ENCODE peak calls at places on chromosomes 5 and 9, in four cellular contexts. I is H1, K is IMR-90, L is A549. H is an unnamed sample.

GRCh38 chr5:2334686-2335085 is 416.8 kb downstream of the IRX2 start:
- DNase-seq in I (no peak), L (no peak), K (no peak), H (no peak)

GRCh38 chr9:4680750-4681149 is 1.4 kb downstream of the CDC37L1 start:
- DNase-seq in I (no peak), K (peak; percentile 31), L (no peak), H (no peak)

GRCh38 chr5:79200573-79201183 is 35.3 kb upstream of the JMY start:
- DNase-seq in I (no peak), L (peak; percentile 56), K (peak; percentile 18), H (no peak)

GRCh38 chr5:115389799-115390382 is 93.4 kb upstream of the CCDC112 start:
- DNase-seq in I (peak; percentile 68), L (no peak), K (no peak), H (no peak)

GRCh38 chr5:37214550-37214949 is 34.6 kb downstream of the CPLANE1 start:
- DNase-seq in I (no peak), L (no peak), K (no peak), H (no peak)

GRCh38 chr5:98975223-98975622 is 46.4 kb upstream of the CHD1 start:
- DNase-seq in I (no peak), L (no peak), K (peak; percentile 9), H (no peak)

GRCh38 chr9:121026768-121027167 is 23.3 kb downstream of the C5 start:
- DNase-seq in K (no peak), L (no peak), I (no peak), H (no peak)

GRCh38 chr5:135738564-135738875 is 95.9 kb upstream of the SLC25A48 start:
- DNase-seq in K (no peak), I (no peak), L (no peak), H (no peak)

GRCh38 chr5:135439426-135440205 is 7.5 kb downstream of the DCANP1 start:
- DNase-seq in I (no peak), K (no peak), L (no peak), H (no peak)

GRCh38 chr9:86766912-86767311 is 180.4 kb downstream of the GAS1 start:
- DNase-seq in I (peak; percentile 7), L (no peak), K (peak; percentile 89), H (no peak)

GRCh38 chr9:14348241-14349140 is 34.5 kb upstream of the NFIB start:
- DNase-seq in L (no peak), I (no peak), K (no peak), H (no peak)

GRCh38 chr5:165620394-165620793 is 2115.0 kb downstream of the MAT2B start:
- DNase-seq in L (no peak), I (no peak), K (peak; percentile 93), H (no peak)

GRCh38 chr5:1897816-1898450 is 15.2 kb upstream of the IRX4 start:
- DNase-seq in I (no peak), L (no peak), K (no peak), H (no peak)

GRCh38 chr5:36079200-36079761 is 12.6 kb upstream of the UGT3A2 start:
- DNase-seq in I (peak; percentile 47), L (peak; percentile 55), K (peak; percentile 44), H (peak; percentile 11)

GRCh38 chr5:139391570-139392323 is 2.0 kb upstream of the MZB1 start:
- DNase-seq in L (peak; percentile 75), I (no peak), K (peak; percentile 28), H (no peak)

GRCh38 chr9:134670042-134670525 is 28.5 kb downstream of the COL5A1 start:
- DNase-seq in I (no peak), K (peak; percentile 94), L (peak; percentile 63), H (no peak)

GRCh38 chr9:4983541-4984165 is 1.4 kb upstream of the JAK2 start:
- DNase-seq in L (no peak), K (no peak), I (no peak), H (no peak)

GRCh38 chr5:42691413-42691861 is 65.2 kb upstream of the CCDC152 start:
- DNase-seq in I (no peak), L (no peak), K (peak; percentile 11), H (no peak)

GRCh38 chr5:45639038-45639437 is 57.1 kb downstream of the HCN1 start:
- DNase-seq in K (no peak), L (no peak), I (no peak), H (no peak)

GRCh38 chr5:178069909-178070308 is 43.4 kb upstream of the N4BP3 start:
- DNase-seq in I (no peak), K (peak; percentile 26), L (peak; percentile 36), H (no peak)

GRCh38 chr5:142512680-142513042 is 173.2 kb downstream of the FGF1 start:
- DNase-seq in L (no peak), K (peak; percentile 62), I (no peak), H (no peak)

GRCh38 chr9:8241201-8241600 is 441.6 kb upstream of the DMAC1 start:
- DNase-seq in I (no peak), L (no peak), K (no peak), H (no peak)

GRCh38 chr5:72268753-72269410 is 51.2 kb downstream of the MRPS27 start:
- DNase-seq in L (no peak), K (peak; percentile 43), I (peak; percentile 21), H (no peak)

GRCh38 chr5:73378070-73378469 is 70.5 kb downstream of the FOXD1 start:
- DNase-seq in L (no peak), K (peak; percentile 83), I (no peak), H (no peak)

GRCh38 chr9:10059044-10059443 is 553.8 kb downstream of the PTPRD start:
- DNase-seq in K (peak; percentile 28), I (no peak), L (no peak), H (no peak)

GRCh38 chr9:76905984-76906861 is at the start of gene PRUNE2:
- DNase-seq in L (no peak), I (peak; percentile 83), K (peak; percentile 79), H (no peak)

GRCh38 chr9:106058460-106058859 is 364.1 kb downstream of the TMEM38B start:
- DNase-seq in K (no peak), I (no peak), L (no peak), H (no peak)

GRCh38 chr9:21334603-21334968 is 618 bp downstream of the KLHL9 start:
- DNase-seq in L (no peak), I (no peak), K (peak; percentile 13), H (no peak)

GRCh38 chr5:124193371-124193789 is 553.1 kb downstream of the ZNF608 start:
- DNase-seq in I (no peak), K (peak; percentile 56), L (no peak), H (no peak)

GRCh38 chr5:124706729-124707361 is 39.6 kb downstream of the ZNF608 start:
- DNase-seq in I (no peak), K (peak; percentile 58), L (no peak), H (no peak)

GRCh38 chr5:61217251-61217650 is 55.0 kb upstream of the SMIM15 start:
- DNase-seq in L (no peak), I (no peak), K (no peak), H (no peak)

GRCh38 chr9:18504707-18505106 is 30.8 kb downstream of the ADAMTSL1 start:
- DNase-seq in L (no peak), K (no peak), I (peak; percentile 27), H (no peak)

GRCh38 chr9:117034862-117035261 is 347.8 kb downstream of the TRIM32 start:
- DNase-seq in L (no peak), K (peak; percentile 2), I (no peak), H (no peak)

GRCh38 chr9:122463828-122464632 is 13.7 kb downstream of the OR1J1 start:
- DNase-seq in I (peak; percentile 23), K (no peak), L (no peak), H (peak; percentile 45)

GRCh38 chr9:18798518-18799290 is 234.3 kb downstream of the SAXO1 start:
- DNase-seq in K (no peak), L (no peak), I (no peak), H (no peak)

GRCh38 chr9:83204047-83204446 is 141.1 kb upstream of the RASEF start:
- DNase-seq in I (no peak), L (no peak), K (no peak), H (no peak)
- TF ChIP-seq CTCF in I (peak; percentile 35), L (peak; percentile 14), K (no peak), H (no peak)

GRCh38 chr5:127353339-127353738 is 62.7 kb downstream of the MEGF10 start:
- DNase-seq in L (no peak), K (no peak), I (no peak), H (no peak)

GRCh38 chr5:127353761-127354160 is 63.2 kb downstream of the MEGF10 start:
- DNase-seq in L (no peak), K (no peak), I (no peak), H (no peak)

GRCh38 chr5:127352068-127352467 is 61.5 kb downstream of the MEGF10 start:
- DNase-seq in L (no peak), K (no peak), I (no peak), H (no peak)

GRCh38 chr5:127358274-127358673 is 67.7 kb downstream of the MEGF10 start:
- DNase-seq in K (no peak), L (no peak), I (no peak), H (no peak)

DNA sequence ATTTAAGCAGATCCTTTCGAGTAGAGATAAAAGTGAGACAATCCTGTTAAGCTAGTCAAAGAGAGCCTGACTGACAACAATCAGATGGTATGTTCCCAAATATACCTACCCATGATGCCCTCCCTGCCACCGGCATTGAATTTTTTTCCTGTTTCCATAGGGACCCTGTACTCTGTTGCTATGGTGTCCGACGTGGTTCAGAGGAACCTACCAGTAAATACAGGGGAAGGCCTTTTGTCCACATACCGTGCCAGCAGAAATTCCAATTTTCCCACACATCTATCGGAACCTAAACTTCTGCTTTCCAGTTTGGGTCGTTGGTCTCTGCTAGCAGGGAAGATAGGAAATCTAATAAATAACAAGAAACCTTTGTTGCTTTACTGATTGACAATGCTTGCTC is 64.7 kb downstream of the MEGF10 start:
- DNase-seq in L (no peak), K (no peak), I (no peak), H (no peak)
- TF ChIP-seq RFX5 in L (no peak), K (no peak), I (no peak), H (no peak)

GRCh38 chr9:91328186-91328585 is 33.5 kb downstream of the AUH start:
- DNase-seq in I (no peak), K (peak; percentile 40), L (no peak), H (no peak)
- TF ChIP-seq CTCF in I (no peak), K (no peak), L (no peak), H (no peak)

DNA sequence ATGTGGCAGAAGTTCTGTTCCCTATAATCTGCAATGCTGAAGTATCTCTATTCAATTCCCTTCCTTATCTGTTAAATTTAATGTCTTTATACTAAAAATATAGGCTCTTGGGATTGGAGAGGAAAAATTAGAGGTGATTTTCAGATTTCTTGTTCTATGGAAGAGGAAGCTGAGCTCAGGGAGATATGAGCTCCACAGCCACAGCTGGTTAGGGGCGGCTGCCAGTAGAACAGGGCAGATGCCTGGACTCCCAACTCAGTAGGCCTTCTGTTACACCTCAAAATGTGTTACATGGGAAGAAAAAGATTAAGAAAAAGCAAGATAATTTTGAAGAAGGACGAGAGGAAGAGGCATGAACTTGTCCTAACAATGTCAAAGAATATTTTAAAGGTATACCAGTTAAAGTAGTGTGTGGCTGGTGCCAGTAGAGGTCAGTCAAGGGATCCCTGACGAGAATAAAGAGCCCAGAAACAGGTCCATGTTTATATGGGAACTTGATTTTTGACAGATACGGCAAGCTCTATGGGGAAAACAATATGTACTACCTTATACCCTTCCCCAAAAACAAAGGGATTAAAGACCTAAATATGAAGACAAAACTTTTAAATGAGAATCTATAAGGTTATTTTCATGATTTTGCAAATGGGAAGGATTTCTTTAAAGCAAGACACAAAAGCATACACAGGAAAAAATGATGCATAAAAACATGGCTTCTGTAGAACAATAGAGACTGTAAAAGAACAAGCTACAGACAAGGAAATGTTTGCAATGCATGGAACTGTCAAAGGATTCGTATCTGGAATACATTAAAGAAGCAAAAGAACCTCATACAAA is 28.7 kb downstream of the DNAJC21 start:
- DNase-seq in I (no peak), K (peak; percentile 36), L (peak; percentile 43), H (no peak)
- TF ChIP-seq RFX5 in I (no peak), K (no peak), L (no peak), H (no peak)